ENCODE peak calls at places on chromosomes 11 and 22, in four cellular contexts. V is adrenal gland, X is cardiac muscle cell, Z is pancreas. K is an unnamed sample.

GRCh38 chr11:82225930-82226329 is 507.7 kb downstream of the FAM181B start:
- DNase-seq in V (no peak), X (no peak), Z (no peak), K (no peak)

GRCh38 chr11:17528181-17528691 is 16.0 kb downstream of the USH1C start:
- DNase-seq in V (peak; percentile 77), X (peak; percentile 55), Z (peak; percentile 52), K (peak; percentile 11)

GRCh38 chr22:49569286-49570031 is 258.2 kb downstream of the BRD1 start:
- DNase-seq in V (no peak), X (no peak), Z (no peak), K (peak; percentile 19)

GRCh38 chr11:95688501-95689222 is 100.9 kb downstream of the FAM76B start:
- DNase-seq in V (no peak), X (no peak), Z (no peak), K (peak; percentile 60)

GRCh38 chr11:120248551-120249278 is 8.8 kb downstream of the POU2F3 start:
- DNase-seq in V (no peak), X (peak; percentile 27), Z (no peak), K (no peak)

GRCh38 chr11:15258433-15259350 is 144.0 kb downstream of the INSC start:
- DNase-seq in V (no peak), X (peak; percentile 16), Z (no peak), K (no peak)

GRCh38 chr11:45079075-45079444 is 67.4 kb upstream of the PRDM11 start:
- DNase-seq in V (no peak), X (no peak), Z (no peak), K (no peak)

GRCh38 chr11:14443642-14444041 is 56.0 kb downstream of the COPB1 start:
- DNase-seq in V (peak; percentile 86), X (peak; percentile 45), Z (peak; percentile 63), K (no peak)

GRCh38 chr11:3130269-3131071 is 34.6 kb downstream of the OSBPL5 start:
- DNase-seq in V (no peak), X (no peak), Z (peak; percentile 85), K (no peak)

GRCh38 chr22:35008213-35008612 is 57.7 kb upstream of the ISX start:
- DNase-seq in V (no peak), X (no peak), Z (no peak), K (no peak)

GRCh38 chr22:45726081-45726480 is 54.4 kb downstream of the ATXN10 start:
- DNase-seq in V (no peak), X (no peak), Z (no peak), K (no peak)

GRCh38 chr22:42969348-42969975 is 45.5 kb downstream of the PACSIN2 start:
- DNase-seq in V (no peak), X (peak; percentile 60), Z (no peak), K (no peak)

GRCh38 chr11:14117632-14118031 is 155.1 kb downstream of the SPON1 start:
- DNase-seq in V (no peak), X (no peak), Z (no peak), K (no peak)

GRCh38 chr22:39024923-39025322 is 4.0 kb downstream of the APOBEC3D start:
- DNase-seq in V (no peak), X (no peak), Z (no peak), K (peak; percentile 56)

GRCh38 chr11:102780491-102780918 is at the start of gene MMP10:
- DNase-seq in V (no peak), X (peak; percentile 55), Z (no peak), K (no peak)

GRCh38 chr11:69387409-69387885 is 93.5 kb downstream of the MYEOV start:
- DNase-seq in V (no peak), X (no peak), Z (no peak), K (no peak)

GRCh38 chr11:9344046-9344680 is 29.8 kb upstream of the TMEM41B start:
- DNase-seq in V (no peak), X (no peak), Z (no peak), K (no peak)

GRCh38 chr11:117946842-117947526 is 17.8 kb upstream of the TMPRSS13 start:
- DNase-seq in V (peak; percentile 90), X (peak; percentile 93), Z (peak; percentile 90), K (peak; percentile 78)

GRCh38 chr11:842370-843002 is at the start of the genes POLR2L and TSPAN4:
- DNase-seq in V (peak; percentile 91), X (peak; percentile 94), Z (peak; percentile 91), K (peak; percentile 82)

GRCh38 chr11:31809857-31810778 is 1.0 kb downstream of the PAX6 start:
- DNase-seq in V (peak; percentile 19), X (peak; percentile 48), Z (peak; percentile 34), K (no peak)
- H3K27ac ChIP-seq in V (no peak overlapping the region), X (no peak overlapping the region), Z (no peak overlapping the region), K (peak overlapping the region; percentile 24)

DNA sequence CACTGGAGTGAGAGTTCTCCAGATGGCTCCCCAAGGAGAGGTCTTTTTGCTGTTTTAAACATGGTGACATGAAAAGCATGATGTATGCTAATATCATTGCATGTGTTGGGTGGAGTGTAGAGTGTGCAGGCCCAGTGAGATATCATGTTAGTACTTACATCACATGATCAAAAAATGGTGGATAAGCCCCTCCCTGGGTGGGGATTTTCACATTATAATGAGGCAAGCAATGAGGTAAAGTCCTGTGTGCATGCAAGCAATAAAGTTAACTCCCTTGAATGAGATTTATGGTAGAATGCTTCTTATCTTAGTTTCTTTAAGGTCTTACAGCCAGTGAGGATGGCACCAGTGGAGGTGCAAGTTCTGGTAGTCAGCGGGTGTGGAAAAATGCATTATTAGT is 8.5 kb downstream of the FAM111B start:
- DNase-seq in V (no peak), X (no peak), Z (no peak), K (no peak)
- H3K9me3 ChIP-seq in V (no peaks in the 10 kb centered on the region), X (no peaks in the 10 kb centered on the region), Z (no peaks in the 10 kb centered on the region), K (no peaks in the 10 kb centered on the region)

GRCh38 chr11:116837231-116838091 is at the start of gene APOA1:
- DNase-seq in V (no peak), X (peak; percentile 35), Z (no peak), K (no peak)
- H3K27ac ChIP-seq in V (no peak within 1 kb of the TSS), X (peak within 1 kb of the TSS; percentile 87), Z (no peak within 1 kb of the TSS), K (no peak within 1 kb of the TSS)

GRCh38 chr11:74866557-74866956 is 82.3 kb downstream of the XRRA1 start:
- DNase-seq in V (no peak), X (no peak), Z (no peak), K (no peak)
- H3K9me3 ChIP-seq in V (peaks cover 50% of the 10 kb centered on the region), X (no peaks in the 10 kb centered on the region), Z (no peaks in the 10 kb centered on the region), K (peaks cover 35% of the 10 kb centered on the region)

GRCh38 chr11:114165326-114166230 is 106.1 kb downstream of the ZBTB16 start:
- DNase-seq in V (no peak), X (no peak), Z (no peak), K (no peak)
- H3K27ac ChIP-seq in V (peak overlapping the region; percentile 74), X (no peak overlapping the region), Z (peak overlapping the region; percentile 94), K (no peak overlapping the region)

DNA sequence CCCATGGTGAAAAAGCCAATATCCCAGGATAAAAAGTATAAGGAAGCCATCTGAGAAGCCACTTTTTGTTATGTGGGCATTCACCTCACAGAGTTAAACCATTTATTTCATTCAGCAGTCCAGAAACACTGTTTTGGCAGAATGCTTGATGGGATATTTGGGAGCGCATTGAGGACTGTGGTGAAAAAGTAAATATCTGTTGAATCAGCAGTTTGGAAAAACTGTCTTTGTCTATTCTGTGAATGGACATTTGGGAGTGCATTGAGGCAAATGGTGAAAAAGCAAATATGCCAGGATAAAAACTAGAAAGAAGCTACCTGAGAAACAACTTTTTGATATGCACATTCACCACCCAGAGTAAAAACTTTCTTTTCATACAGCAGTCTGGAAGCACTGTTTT is 276.2 kb upstream of the TRIM48 start:
- DNase-seq in V (no peak), X (no peak), Z (no peak), K (no peak)
- H3K9me3 ChIP-seq in V (peaks cover 12% of the 10 kb centered on the region), X (no peaks in the 10 kb centered on the region), Z (no peaks in the 10 kb centered on the region), K (no peaks in the 10 kb centered on the region)

GRCh38 chr22:44025171-44026065 is 1.3 kb downstream of the PARVB start:
- DNase-seq in V (peak; percentile 37), X (no peak), Z (no peak), K (no peak)
- H3K27ac ChIP-seq in V (no peak overlapping the region), X (no peak overlapping the region), Z (no peak overlapping the region), K (peak overlapping the region; percentile 67)